ENCODE peak calls at places on chromosomes 5 and 9, in nine cellular contexts. P is heart left ventricle, N is dorsolateral prefrontal cortex, E is cardiac fibroblast, S is endodermal cell, F is PC-3, V is adrenal gland, B is IMR-90, I is GM13976. L is an unnamed sample.

GRCh38 chr5:38420691-38421395 is 135.6 kb downstream of the LIFR start:
- DNase-seq in S (peak), B (peak), V (peak), E (peak), F (peak), N (peak), P (no peak), I (peak), L (no peak)

GRCh38 chr9:101671567-101671966 is 66.9 kb downstream of the GRIN3A start:
- DNase-seq in V (no peak), F (no peak), P (no peak), N (no peak), B (no peak), S (no peak), I (no peak), E (no peak), L (no peak)

GRCh38 chr9:131678499-131679111 is 61.3 kb downstream of the RAPGEF1 start:
- DNase-seq in F (peak), P (peak), S (peak), B (peak), N (no peak), I (peak), V (no peak), E (peak), L (peak)

GRCh38 chr9:126508171-126508591 is 105.5 kb upstream of the LMX1B start:
- DNase-seq in V (no peak), E (no peak), N (no peak), F (no peak), P (no peak), I (no peak), B (no peak), S (peak), L (no peak)

GRCh38 chr5:119400248-119400647 is 44.4 kb downstream of the TNFAIP8 start:
- DNase-seq in V (no peak), B (peak), I (no peak), E (no peak), N (no peak), P (no peak), F (peak), S (no peak), L (no peak)

GRCh38 chr5:81639556-81639955 is 111.3 kb downstream of the SSBP2 start:
- DNase-seq in S (no peak), F (no peak), N (no peak), P (no peak), B (peak), E (no peak), V (no peak), I (no peak), L (no peak)

GRCh38 chr9:86604741-86605140 is 250.5 kb upstream of the TUT7 start:
- DNase-seq in E (no peak), S (no peak), I (no peak), F (no peak), V (no peak), B (peak), P (no peak), N (no peak), L (no peak)

GRCh38 chr5:127785098-127785927 is 82.1 kb downstream of the CCDC192 start:
- DNase-seq in S (no peak), N (no peak), F (peak), E (peak), B (peak), I (no peak), P (no peak), V (no peak), L (no peak)

GRCh38 chr5:178839319-178839704 is 20.4 kb upstream of the ZNF354B start:
- DNase-seq in I (no peak), N (peak), V (peak), P (no peak), E (peak), B (no peak), S (peak), F (peak), L (no peak)

DNA sequence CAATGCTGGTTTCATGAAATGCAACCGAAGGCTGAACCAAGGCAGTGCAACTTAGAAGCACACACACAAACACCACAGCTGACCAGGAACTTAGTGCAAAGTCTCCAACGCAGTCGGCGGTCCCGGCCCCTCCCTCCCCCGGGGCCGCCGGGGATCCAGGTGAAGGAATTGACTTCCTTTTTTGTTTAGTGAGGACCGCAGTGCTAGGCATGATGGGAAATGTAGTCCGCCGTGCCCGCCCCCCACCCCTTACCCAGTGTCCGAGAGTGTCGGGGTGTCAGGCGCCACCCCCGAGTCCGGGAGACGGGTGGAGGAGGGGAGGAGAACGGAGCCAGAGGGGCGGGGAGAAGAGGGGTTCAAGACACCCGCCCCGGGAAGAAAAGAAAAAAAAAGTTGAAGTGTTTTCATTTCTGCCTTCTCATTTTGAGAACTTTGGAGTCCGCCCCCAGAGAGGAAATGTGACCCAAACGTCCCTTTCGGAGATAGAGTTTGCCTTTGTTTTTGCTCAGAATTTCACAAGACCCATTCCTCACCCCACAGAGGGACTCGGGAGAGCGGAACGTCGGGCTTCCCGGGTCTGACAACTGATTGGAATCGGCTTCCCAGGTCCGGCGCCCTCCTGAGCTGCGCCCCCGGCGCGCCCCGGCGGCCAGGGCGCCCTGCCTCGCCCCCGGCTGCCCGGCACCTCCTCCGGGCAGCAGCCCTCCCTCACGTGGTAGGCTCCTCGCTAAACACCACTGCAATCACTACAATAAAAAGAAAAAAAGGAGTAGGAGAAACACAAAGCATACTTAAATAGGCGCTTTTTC is 2.0 kb downstream of the IER5L start:
- DNase-seq in V (peak), F (peak), S (peak), I (peak), E (peak), P (peak), N (peak), B (peak), L (peak)
- TF ChIP-seq CTCF in V (no peak), F (no peak), S (no peak), I (no peak), E (no peak), P (no peak), N (no peak), B (no peak), L (no peak)

GRCh38 chr9:116605904-116606341 is 81.2 kb upstream of the TRIM32 start:
- DNase-seq in I (no peak), S (peak), B (no peak), P (no peak), E (no peak), N (no peak), F (no peak), V (no peak), L (no peak)
- TF ChIP-seq CTCF in I (no peak), S (no peak), B (no peak), P (no peak), E (no peak), N (no peak), F (no peak), V (no peak), L (no peak)

DNA sequence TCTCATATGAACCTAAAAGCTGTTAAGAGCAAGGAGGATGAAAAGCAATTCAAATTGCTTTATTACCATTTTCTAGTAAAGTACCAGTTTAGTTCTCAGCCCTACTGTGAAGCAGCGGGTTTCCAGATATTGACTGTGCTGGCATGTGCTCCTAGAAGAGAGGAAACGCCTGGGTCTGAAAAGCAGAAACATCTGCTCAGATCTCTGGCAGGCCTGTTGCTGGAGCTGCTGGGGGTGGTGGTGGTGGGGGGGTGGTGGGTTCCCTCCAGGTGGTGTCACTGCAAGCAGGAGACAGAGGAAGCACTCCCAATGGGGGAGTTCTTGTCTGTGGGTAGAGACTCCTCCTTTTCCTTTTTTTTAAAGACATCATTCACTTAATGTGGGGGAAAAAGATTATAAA is 105.4 kb upstream of the ZNF462 start:
- DNase-seq in F (no peak), P (no peak), E (no peak), V (no peak), B (no peak), I (no peak), N (no peak), S (peak), L (no peak)
- TF ChIP-seq CTCF in F (no peak), P (no peak), E (no peak), V (no peak), B (no peak), I (no peak), N (no peak), S (no peak), L (no peak)

GRCh38 chr5:180596115-180596667 is 4.9 kb upstream of the SCGB3A1 start:
- DNase-seq in B (no peak), V (no peak), S (no peak), P (no peak), F (no peak), N (peak), I (no peak), E (no peak), L (no peak)

GRCh38 chr5:180595046-180595379 is 3.7 kb upstream of the SCGB3A1 start:
- DNase-seq in E (no peak), P (no peak), V (no peak), F (no peak), N (no peak), B (no peak), I (no peak), S (no peak), L (no peak)

GRCh38 chr5:180594311-180595045 is 3.2 kb upstream of the SCGB3A1 start:
- DNase-seq in V (no peak), S (peak), P (peak), N (no peak), E (no peak), F (no peak), B (no peak), I (no peak), L (no peak)

GRCh38 chr5:180596668-180597231 is 5.5 kb upstream of the SCGB3A1 start:
- DNase-seq in S (peak), P (peak), V (peak), B (no peak), I (no peak), E (no peak), F (no peak), N (no peak), L (no peak)

GRCh38 chr5:180595381-180596114 is 4.2 kb upstream of the SCGB3A1 start:
- DNase-seq in E (no peak), P (peak), F (no peak), V (no peak), B (no peak), S (peak), N (peak), I (no peak), L (no peak)
- TF ChIP-seq CTCF in E (no peak), P (no peak), F (no peak), V (no peak), B (no peak), S (no peak), N (no peak), I (no peak), L (no peak)

DNA sequence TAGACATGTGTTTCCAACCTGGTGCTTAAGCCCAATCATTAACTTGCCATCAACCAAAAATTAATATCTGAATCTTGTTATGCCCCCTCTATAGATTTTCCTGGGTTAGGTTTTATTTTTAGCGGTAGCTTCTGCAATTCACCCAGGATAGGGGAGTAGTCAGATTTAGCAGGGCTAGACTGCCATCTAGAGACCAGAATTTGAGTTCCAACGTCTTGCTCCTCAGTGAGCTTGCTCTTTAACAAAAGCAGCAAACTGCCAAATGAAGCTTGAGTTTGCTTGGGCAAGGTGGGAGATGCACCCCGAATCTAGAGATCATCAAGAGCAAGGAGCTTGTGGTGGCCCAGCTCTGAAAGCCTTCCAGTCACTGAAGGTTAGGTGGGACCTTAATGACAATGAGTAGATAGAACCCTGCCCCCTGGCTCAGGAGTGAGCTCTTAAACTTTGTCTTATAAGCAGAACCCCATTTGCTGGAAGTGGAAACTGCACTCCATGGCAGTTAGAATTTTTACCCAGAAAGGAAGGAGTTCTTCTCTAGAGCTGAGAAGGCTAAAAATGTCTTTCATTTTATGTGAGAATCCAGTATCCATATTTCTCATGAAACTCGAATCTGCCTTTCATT is 456.1 kb downstream of the RASEF start:
- DNase-seq in F (peak), I (peak), V (peak), P (no peak), B (peak), E (peak), N (no peak), S (peak), L (no peak)
- TF ChIP-seq CTCF in F (peak), I (peak), V (peak), P (peak), B (peak), E (peak), N (peak), S (peak), L (peak)